ENCODE peak calls at places on chromosome 20, in ten cellular contexts. One of them, this sample, is unnamed.
A peak's percentile ranks its signal among the peaks of the same experiment; 100 is the strongest.

GRCh38 chr20:62117658-62118057 is 4.6 kb upstream of the LSM14B start:
- DNase-seq in HepG2: no peak
- DNase-seq in BJ: no peak
- DNase-seq in dorsolateral prefrontal cortex: no peak
- DNase-seq in GM12865: no peak
- DNase-seq in fibroblast of pulmonary artery: no peak
- DNase-seq in HAP-1: no peak
- DNase-seq in ascending aorta: no peak
- DNase-seq in GM06990: no peak
- DNase-seq in fibroblast of lung: no peak
- DNase-seq in this sample: peak; percentile 91

GRCh38 chr20:33518071-33518470 is 28.2 kb downstream of the CBFA2T2 start:
- DNase-seq in dorsolateral prefrontal cortex: no peak
- DNase-seq in fibroblast of pulmonary artery: peak; percentile 68
- DNase-seq in HAP-1: peak; percentile 67
- DNase-seq in GM06990: no peak
- DNase-seq in BJ: peak; percentile 17
- DNase-seq in ascending aorta: no peak
- DNase-seq in fibroblast of lung: peak; percentile 47
- DNase-seq in GM12865: no peak
- DNase-seq in HepG2: no peak
- DNase-seq in this sample: no peak

GRCh38 chr20:62945771-62946339 is 6.7 kb upstream of the SLC17A9 start:
- DNase-seq in HepG2: no peak
- DNase-seq in fibroblast of lung: no peak
- DNase-seq in HAP-1: no peak
- DNase-seq in GM12865: no peak
- DNase-seq in BJ: no peak
- DNase-seq in GM06990: no peak
- DNase-seq in dorsolateral prefrontal cortex: no peak
- DNase-seq in ascending aorta: no peak
- DNase-seq in fibroblast of pulmonary artery: no peak
- DNase-seq in this sample: no peak

GRCh38 chr20:24497851-24498250 is 28.4 kb downstream of the SYNDIG1 start:
- DNase-seq in dorsolateral prefrontal cortex: no peak
- DNase-seq in GM06990: no peak
- DNase-seq in HepG2: peak; percentile 20
- DNase-seq in fibroblast of pulmonary artery: peak; percentile 7
- DNase-seq in fibroblast of lung: peak; percentile 20
- DNase-seq in BJ: no peak
- DNase-seq in ascending aorta: no peak
- DNase-seq in GM12865: peak; percentile 10
- DNase-seq in HAP-1: no peak
- DNase-seq in this sample: no peak

GRCh38 chr20:11338506-11339306 is 579.0 kb upstream of the BTBD3 start:
- DNase-seq in HepG2: no peak
- DNase-seq in ascending aorta: no peak
- DNase-seq in dorsolateral prefrontal cortex: no peak
- DNase-seq in GM12865: no peak
- DNase-seq in HAP-1: no peak
- DNase-seq in fibroblast of lung: no peak
- DNase-seq in fibroblast of pulmonary artery: peak; percentile 33
- DNase-seq in BJ: no peak
- DNase-seq in GM06990: no peak
- DNase-seq in this sample: no peak

GRCh38 chr20:63163596-63164560 is 52.1 kb downstream of the YTHDF1 start:
- DNase-seq in HAP-1: no peak
- DNase-seq in fibroblast of pulmonary artery: no peak
- DNase-seq in dorsolateral prefrontal cortex: no peak
- DNase-seq in GM12865: no peak
- DNase-seq in BJ: no peak
- DNase-seq in HepG2: no peak
- DNase-seq in fibroblast of lung: no peak
- DNase-seq in GM06990: no peak
- DNase-seq in ascending aorta: no peak
- DNase-seq in this sample: no peak

GRCh38 chr20:64101731-64102621 is 5.4 kb downstream of the NPBWR2 start:
- DNase-seq in fibroblast of pulmonary artery: no peak
- DNase-seq in dorsolateral prefrontal cortex: peak; percentile 28
- DNase-seq in GM06990: peak; percentile 50
- DNase-seq in GM12865: peak; percentile 42
- DNase-seq in fibroblast of lung: no peak
- DNase-seq in HAP-1: peak; percentile 53
- DNase-seq in BJ: no peak
- DNase-seq in ascending aorta: no peak
- DNase-seq in HepG2: no peak
- DNase-seq in this sample: no peak

GRCh38 chr20:32980131-32980941 is 23.9 kb downstream of the SUN5 start:
- DNase-seq in BJ: no peak
- DNase-seq in GM12865: no peak
- DNase-seq in GM06990: no peak
- DNase-seq in HAP-1: no peak
- DNase-seq in ascending aorta: no peak
- DNase-seq in fibroblast of lung: no peak
- DNase-seq in HepG2: peak; percentile 48
- DNase-seq in fibroblast of pulmonary artery: no peak
- DNase-seq in dorsolateral prefrontal cortex: peak; percentile 14
- DNase-seq in this sample: no peak

DNA sequence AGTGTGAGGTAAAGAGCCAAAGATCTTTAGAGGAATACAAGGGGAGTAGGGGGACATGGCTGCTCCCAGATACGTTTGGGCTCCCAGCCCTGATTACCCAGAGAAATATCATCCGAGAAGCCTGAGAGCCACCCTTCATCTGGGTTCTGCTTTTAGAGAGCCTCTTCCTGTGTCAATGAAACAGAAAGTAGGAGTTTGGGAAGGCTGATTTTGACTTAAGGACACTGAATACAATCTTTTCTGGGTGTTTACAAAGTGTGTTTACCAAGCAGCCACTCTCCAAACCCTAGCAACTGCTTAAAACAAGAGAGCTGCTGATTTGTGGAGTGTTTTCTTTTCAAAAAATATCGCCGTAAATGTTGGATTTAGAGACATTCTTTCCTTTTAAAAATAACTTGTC is 12.6 kb downstream of the MAFB start:
- DNase-seq in GM12865: no peak
- DNase-seq in GM06990: no peak
- DNase-seq in fibroblast of lung: no peak
- DNase-seq in fibroblast of pulmonary artery: no peak
- DNase-seq in HAP-1: no peak
- DNase-seq in BJ: no peak
- DNase-seq in HepG2: no peak
- DNase-seq in dorsolateral prefrontal cortex: no peak
- DNase-seq in ascending aorta: no peak
- DNase-seq in this sample: no peak
- H3K4me3 ChIP-seq in GM12865: no peak overlapping the region
- H3K4me3 ChIP-seq in GM06990: no peak overlapping the region
- H3K4me3 ChIP-seq in fibroblast of lung: no peak overlapping the region
- H3K4me3 ChIP-seq in fibroblast of pulmonary artery: no peak overlapping the region
- H3K4me3 ChIP-seq in HAP-1: no peak overlapping the region
- H3K4me3 ChIP-seq in BJ: no peak overlapping the region
- H3K4me3 ChIP-seq in HepG2: no peak overlapping the region
- H3K4me3 ChIP-seq in dorsolateral prefrontal cortex: no peak overlapping the region
- H3K4me3 ChIP-seq in ascending aorta: peak overlapping the region; percentile 32
- H3K4me3 ChIP-seq in this sample: no peak overlapping the region

GRCh38 chr20:59177266-59178250 is 13.9 kb downstream of the ZNF831 start:
- DNase-seq in GM12865: peak; percentile 13
- DNase-seq in HepG2: no peak
- DNase-seq in fibroblast of pulmonary artery: no peak
- DNase-seq in HAP-1: no peak
- DNase-seq in ascending aorta: no peak
- DNase-seq in BJ: no peak
- DNase-seq in fibroblast of lung: no peak
- DNase-seq in GM06990: no peak
- DNase-seq in dorsolateral prefrontal cortex: no peak
- DNase-seq in this sample: no peak

GRCh38 chr20:59178983-59179595 is 15.5 kb downstream of the ZNF831 start:
- DNase-seq in BJ: no peak
- DNase-seq in HepG2: no peak
- DNase-seq in dorsolateral prefrontal cortex: no peak
- DNase-seq in GM06990: no peak
- DNase-seq in ascending aorta: no peak
- DNase-seq in fibroblast of pulmonary artery: no peak
- DNase-seq in HAP-1: no peak
- DNase-seq in GM12865: no peak
- DNase-seq in fibroblast of lung: no peak
- DNase-seq in this sample: no peak

GRCh38 chr20:59182401-59183044 is 18.9 kb downstream of the ZNF831 start:
- DNase-seq in HepG2: no peak
- DNase-seq in GM12865: no peak
- DNase-seq in BJ: no peak
- DNase-seq in fibroblast of lung: no peak
- DNase-seq in GM06990: no peak
- DNase-seq in dorsolateral prefrontal cortex: no peak
- DNase-seq in ascending aorta: no peak
- DNase-seq in fibroblast of pulmonary artery: no peak
- DNase-seq in HAP-1: no peak
- DNase-seq in this sample: no peak

GRCh38 chr20:59181936-59182335 is 18.3 kb downstream of the ZNF831 start:
- DNase-seq in HepG2: no peak
- DNase-seq in ascending aorta: no peak
- DNase-seq in fibroblast of pulmonary artery: no peak
- DNase-seq in fibroblast of lung: no peak
- DNase-seq in GM12865: no peak
- DNase-seq in dorsolateral prefrontal cortex: no peak
- DNase-seq in GM06990: no peak
- DNase-seq in HAP-1: no peak
- DNase-seq in BJ: no peak
- DNase-seq in this sample: no peak

DNA sequence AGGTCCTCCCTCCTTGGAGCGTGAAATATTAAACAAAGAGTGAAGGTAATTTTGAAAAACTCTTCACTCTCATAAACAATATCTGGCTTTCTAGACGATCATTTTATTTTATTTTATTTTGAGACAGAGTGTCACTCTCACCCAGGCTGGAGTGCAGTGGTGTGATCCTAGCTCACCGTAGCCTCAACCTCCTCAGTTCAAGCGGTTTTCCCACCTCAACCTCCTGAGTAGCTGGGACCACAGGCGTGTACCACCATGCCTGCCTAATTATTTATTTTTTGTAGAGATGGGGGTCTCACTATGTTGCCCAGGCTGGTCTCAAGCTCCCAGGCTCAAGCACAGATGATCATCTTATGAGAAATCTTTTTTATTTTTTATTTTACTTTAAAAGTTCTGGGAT is 16.4 kb downstream of the ZNF831 start:
- DNase-seq in HAP-1: no peak
- DNase-seq in fibroblast of pulmonary artery: no peak
- DNase-seq in dorsolateral prefrontal cortex: no peak
- DNase-seq in GM12865: no peak
- DNase-seq in HepG2: no peak
- DNase-seq in GM06990: no peak
- DNase-seq in ascending aorta: no peak
- DNase-seq in BJ: no peak
- DNase-seq in fibroblast of lung: no peak
- DNase-seq in this sample: no peak
- H3K4me3 ChIP-seq in HAP-1: no peak overlapping the region
- H3K4me3 ChIP-seq in fibroblast of pulmonary artery: no peak overlapping the region
- H3K4me3 ChIP-seq in dorsolateral prefrontal cortex: no peak overlapping the region
- H3K4me3 ChIP-seq in GM12865: no peak overlapping the region
- H3K4me3 ChIP-seq in HepG2: no peak overlapping the region
- H3K4me3 ChIP-seq in GM06990: no peak overlapping the region
- H3K4me3 ChIP-seq in ascending aorta: no peak overlapping the region
- H3K4me3 ChIP-seq in BJ: no peak overlapping the region
- H3K4me3 ChIP-seq in fibroblast of lung: no peak overlapping the region
- H3K4me3 ChIP-seq in this sample: no peak overlapping the region

DNA sequence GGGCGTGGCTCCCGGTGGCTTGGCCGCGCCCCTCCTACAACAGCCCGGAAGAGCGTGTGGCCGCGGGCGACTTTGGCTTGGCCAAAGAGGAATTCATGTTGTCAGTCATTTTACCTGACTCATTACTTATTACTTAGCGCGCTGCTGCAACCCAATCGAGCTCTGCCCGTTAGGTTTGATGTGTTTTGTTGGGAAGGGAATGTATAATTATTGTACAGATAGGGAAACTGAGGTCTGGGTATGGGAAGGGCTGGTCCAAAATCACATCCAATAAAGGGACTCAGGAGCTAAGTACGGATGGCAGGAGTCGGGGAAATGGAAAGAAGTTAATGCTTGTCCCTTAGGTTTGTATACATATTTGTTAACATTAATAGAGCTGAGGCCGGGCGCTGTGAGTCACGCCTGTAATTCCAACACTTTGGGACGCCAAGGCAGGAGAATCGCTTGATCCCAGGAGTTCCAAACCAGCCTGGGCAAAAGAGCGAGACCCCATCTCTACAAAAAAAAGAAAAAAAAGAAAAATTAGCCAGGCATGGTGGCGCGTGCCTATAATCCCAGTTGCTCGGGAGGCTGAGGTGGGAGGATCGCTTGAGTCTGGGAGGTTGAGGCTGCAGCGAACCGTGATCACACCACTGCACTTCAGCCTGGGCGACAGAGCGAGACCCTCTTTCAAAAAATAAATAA is 639 bp upstream of the ZNF335 start:
- DNase-seq in HAP-1: peak; percentile 87
- DNase-seq in BJ: no peak
- DNase-seq in GM12865: no peak
- DNase-seq in fibroblast of pulmonary artery: no peak
- DNase-seq in HepG2: no peak
- DNase-seq in GM06990: no peak
- DNase-seq in ascending aorta: no peak
- DNase-seq in dorsolateral prefrontal cortex: no peak
- DNase-seq in fibroblast of lung: no peak
- DNase-seq in this sample: no peak
- H3K4me3 ChIP-seq in HAP-1: peak overlapping the region; percentile 91
- H3K4me3 ChIP-seq in BJ: peak overlapping the region; percentile 38
- H3K4me3 ChIP-seq in GM12865: peak overlapping the region; percentile 88
- H3K4me3 ChIP-seq in fibroblast of pulmonary artery: peak overlapping the region; percentile 97
- H3K4me3 ChIP-seq in HepG2: peak overlapping the region; percentile 96
- H3K4me3 ChIP-seq in GM06990: peak overlapping the region; percentile 85
- H3K4me3 ChIP-seq in ascending aorta: peak overlapping the region; percentile 99
- H3K4me3 ChIP-seq in dorsolateral prefrontal cortex: peak overlapping the region; percentile 75
- H3K4me3 ChIP-seq in fibroblast of lung: peak overlapping the region; percentile 34
- H3K4me3 ChIP-seq in this sample: peak overlapping the region; percentile 98

GRCh38 chr20:47316776-47317126 is 39.7 kb downstream of the ZMYND8 start:
- DNase-seq in dorsolateral prefrontal cortex: no peak
- DNase-seq in HepG2: no peak
- DNase-seq in GM06990: no peak
- DNase-seq in fibroblast of pulmonary artery: no peak
- DNase-seq in HAP-1: no peak
- DNase-seq in BJ: no peak
- DNase-seq in fibroblast of lung: no peak
- DNase-seq in GM12865: no peak
- DNase-seq in ascending aorta: no peak
- DNase-seq in this sample: no peak

GRCh38 chr20:47319517-47320252 is 36.8 kb downstream of the ZMYND8 start:
- DNase-seq in GM06990: no peak
- DNase-seq in HAP-1: peak; percentile 100
- DNase-seq in GM12865: no peak
- DNase-seq in ascending aorta: no peak
- DNase-seq in dorsolateral prefrontal cortex: peak; percentile 65
- DNase-seq in HepG2: no peak
- DNase-seq in fibroblast of pulmonary artery: peak; percentile 93
- DNase-seq in BJ: no peak
- DNase-seq in fibroblast of lung: peak; percentile 70
- DNase-seq in this sample: no peak

GRCh38 chr20:47318027-47318595 is 38.4 kb downstream of the ZMYND8 start:
- DNase-seq in dorsolateral prefrontal cortex: no peak
- DNase-seq in fibroblast of lung: peak; percentile 71
- DNase-seq in GM12865: no peak
- DNase-seq in ascending aorta: no peak
- DNase-seq in HepG2: peak; percentile 94
- DNase-seq in GM06990: no peak
- DNase-seq in BJ: peak; percentile 34
- DNase-seq in fibroblast of pulmonary artery: peak; percentile 91
- DNase-seq in HAP-1: peak; percentile 22
- DNase-seq in this sample: no peak

GRCh38 chr20:47317127-47317895 is 39.2 kb downstream of the ZMYND8 start:
- DNase-seq in GM06990: peak; percentile 18
- DNase-seq in HepG2: peak; percentile 56
- DNase-seq in fibroblast of pulmonary artery: peak; percentile 98
- DNase-seq in dorsolateral prefrontal cortex: no peak
- DNase-seq in fibroblast of lung: peak; percentile 97
- DNase-seq in BJ: peak; percentile 79
- DNase-seq in ascending aorta: peak; percentile 68
- DNase-seq in GM12865: peak; percentile 37
- DNase-seq in HAP-1: no peak
- DNase-seq in this sample: no peak

GRCh38 chr20:47318596-47319516 is 37.6 kb downstream of the ZMYND8 start:
- DNase-seq in HepG2: peak; percentile 62
- DNase-seq in dorsolateral prefrontal cortex: peak; percentile 46
- DNase-seq in HAP-1: peak; percentile 18
- DNase-seq in fibroblast of pulmonary artery: peak; percentile 82
- DNase-seq in BJ: no peak
- DNase-seq in fibroblast of lung: peak; percentile 89
- DNase-seq in ascending aorta: peak; percentile 39
- DNase-seq in GM12865: no peak
- DNase-seq in GM06990: no peak
- DNase-seq in this sample: no peak
- H3K4me3 ChIP-seq in HepG2: peak overlapping the region; percentile 20
- H3K4me3 ChIP-seq in dorsolateral prefrontal cortex: peak overlapping the region; percentile 43
- H3K4me3 ChIP-seq in HAP-1: peak overlapping the region; percentile 12
- H3K4me3 ChIP-seq in fibroblast of pulmonary artery: peak overlapping the region; percentile 34
- H3K4me3 ChIP-seq in BJ: peak overlapping the region; percentile 3
- H3K4me3 ChIP-seq in fibroblast of lung: no peak overlapping the region
- H3K4me3 ChIP-seq in ascending aorta: peak overlapping the region; percentile 15
- H3K4me3 ChIP-seq in GM12865: no peak overlapping the region
- H3K4me3 ChIP-seq in GM06990: no peak overlapping the region
- H3K4me3 ChIP-seq in this sample: no peak overlapping the region